ENCODE peak calls at places on chromosomes 5 and 9, in four cellular contexts. S is HepG2, Y is K562, U is H1. L is an unnamed sample.

GRCh38 chr9:137317021-137317978 is 15.2 kb upstream of the NRARP start:
- DNase-seq in S (no peak), U (no peak), Y (no peak), L (no peak)

GRCh38 chr5:153147891-153148623 is 342.4 kb upstream of the GRIA1 start:
- DNase-seq in U (no peak), Y (no peak), S (peak), L (no peak)

GRCh38 chr9:21576331-21577189 is 94.4 kb upstream of the IFNE start:
- DNase-seq in Y (no peak), U (no peak), S (peak), L (peak)

GRCh38 chr5:45098483-45098882 is 289.7 kb downstream of the MRPS30 start:
- DNase-seq in U (no peak), Y (no peak), S (no peak), L (no peak)

GRCh38 chr5:43520615-43521014 is 5.7 kb upstream of the C5orf34 start:
- DNase-seq in S (no peak), Y (no peak), U (no peak), L (no peak)

GRCh38 chr9:89750117-89750551 is 145.3 kb downstream of the GADD45G start:
- DNase-seq in Y (no peak), U (no peak), S (no peak), L (no peak)

GRCh38 chr5:69046375-69046957 is 47.3 kb upstream of the SLC30A5 start:
- DNase-seq in S (peak), U (no peak), Y (peak), L (no peak)

GRCh38 chr9:118643118-118643517 is 726.1 kb downstream of the BRINP1 start:
- DNase-seq in Y (no peak), U (peak), S (no peak), L (no peak)

GRCh38 chr9:7346144-7346543 is 453.4 kb downstream of the DMAC1 start:
- DNase-seq in U (no peak), S (no peak), Y (no peak), L (no peak)

GRCh38 chr5:157540707-157541451 is 34.7 kb downstream of the ADAM19 start:
- DNase-seq in U (no peak), Y (no peak), S (no peak), L (peak)

GRCh38 chr9:91192379-91192775 is 169.3 kb downstream of the AUH start:
- DNase-seq in Y (no peak), S (peak), U (no peak), L (no peak)

GRCh38 chr9:128420651-128421473 is at the start of gene CERCAM:
- DNase-seq in S (peak), U (no peak), Y (peak), L (peak)

DNA sequence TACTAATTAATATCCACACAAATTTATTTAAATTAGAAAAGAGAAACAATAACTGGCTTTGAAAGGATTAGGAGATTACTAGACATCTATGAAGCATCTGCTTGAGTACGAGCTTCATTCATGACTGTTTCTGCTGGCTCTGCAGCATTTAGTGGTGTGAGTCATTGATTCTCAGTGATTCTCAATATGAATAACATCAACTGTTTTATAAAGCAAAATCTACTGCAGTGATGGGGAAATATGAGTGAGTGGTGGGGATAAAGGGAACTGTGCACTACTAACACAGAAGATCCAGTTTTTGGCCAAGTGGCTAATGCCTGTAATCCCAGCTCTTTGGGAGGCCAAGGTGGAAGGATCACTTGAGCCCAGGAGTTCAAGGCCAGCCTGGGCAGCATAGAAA is 8.4 kb downstream of the FNBP1 start:
- DNase-seq in Y (no peak), S (no peak), U (no peak), L (peak)
- TF ChIP-seq JUN in Y (no peak), S (no peak), U (no peak), L (no peak)

GRCh38 chr5:76954383-76954763 is 1.5 kb downstream of the CRHBP start:
- DNase-seq in Y (no peak), S (no peak), U (no peak), L (no peak)

GRCh38 chr5:76952795-76953536 is at the start of gene CRHBP:
- DNase-seq in Y (no peak), U (no peak), S (no peak), L (no peak)

GRCh38 chr5:76956033-76956432 is 3.2 kb downstream of the CRHBP start:
- DNase-seq in U (no peak), S (no peak), Y (no peak), L (no peak)

GRCh38 chr5:76958976-76959767 is 6.3 kb downstream of the CRHBP start:
- DNase-seq in S (no peak), U (no peak), Y (peak), L (peak)

GRCh38 chr5:76953551-76954382 is 922 bp downstream of the CRHBP start:
- DNase-seq in Y (no peak), U (no peak), S (no peak), L (peak)
- TF ChIP-seq EZH2 in Y (no peak), U (peak), S (no peak), L (peak)

GRCh38 chr5:147458581-147458980 is 51.3 kb downstream of the DPYSL3 start:
- DNase-seq in S (no peak), Y (no peak), U (no peak), L (no peak)
- TF ChIP-seq JUN in S (no peak), Y (no peak), U (no peak), L (no peak)

GRCh38 chr5:132655821-132656773 is 1.9 kb upstream of the IL13 start:
- DNase-seq in U (no peak), Y (no peak), S (no peak), L (peak)
- TF ChIP-seq EZH2 in U (peak), Y (no peak), S (no peak), L (no peak)

GRCh38 chr5:91182763-91183162 is 200.4 kb downstream of the ARRDC3 start:
- DNase-seq in S (no peak), U (no peak), Y (no peak), L (no peak)
- TF ChIP-seq JUN in S (no peak), U (no peak), Y (no peak), L (no peak)

GRCh38 chr5:102296229-102296817 is at the start of gene SLCO4C1:
- DNase-seq in Y (peak), U (peak), S (peak), L (peak)
- TF ChIP-seq EZH2 in Y (no peak), U (no peak), S (no peak), L (no peak)

DNA sequence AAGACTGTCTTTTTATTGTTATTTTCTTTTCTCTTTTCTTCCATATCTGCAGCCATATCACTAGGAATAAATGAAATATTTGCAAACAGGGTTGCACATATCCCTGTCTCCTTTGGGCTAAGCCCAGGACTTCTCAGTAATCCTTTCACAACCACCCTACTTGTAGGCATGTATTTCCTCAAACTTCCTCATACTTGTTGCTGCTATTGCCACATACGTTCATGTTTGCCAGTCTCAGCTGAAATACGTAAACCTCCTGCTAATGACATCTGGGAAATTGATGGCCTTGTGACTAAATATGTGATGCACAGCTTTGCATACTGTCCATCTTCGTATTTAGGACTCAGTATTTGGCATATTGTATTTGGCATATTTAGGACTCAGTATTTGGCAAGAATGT is 224.6 kb downstream of the PLK2 start:
- DNase-seq in Y (no peak), S (no peak), U (no peak), L (no peak)
- TF ChIP-seq JUN in Y (no peak), S (no peak), U (no peak), L (no peak)

L was measured in endothelial cell of umbilical vein.